ENCODE peak calls at places on chromosomes 5 and 9, in seven cellular contexts. C, L, X, T, R, G and E are unnamed samples.
A peak's percentile ranks its signal among the peaks of the same experiment; 100 is the strongest.

GRCh38 chr5:45411971-45412612 is 284.1 kb downstream of the HCN1 start:
- DNase-seq in C (no peak), G (no peak), L (no peak), R (peak; percentile 17), T (no peak), X (no peak), E (no peak)

GRCh38 chr5:42799241-42799608 is 12.5 kb downstream of the SELENOP start:
- DNase-seq in X (no peak), L (no peak), R (no peak), T (no peak), C (no peak), G (no peak), E (no peak)

GRCh38 chr5:124745367-124746251 is 830 bp downstream of the ZNF608 start:
- DNase-seq in X (no peak), T (no peak), L (peak; percentile 14), R (peak; percentile 28), C (no peak), G (no peak), E (no peak)

GRCh38 chr5:36965179-36965578 is 88.6 kb downstream of the NIPBL start:
- DNase-seq in T (no peak), R (no peak), G (no peak), C (no peak), L (no peak), X (no peak), E (no peak)

GRCh38 chr5:7320641-7321170 is 75.2 kb upstream of the ADCY2 start:
- DNase-seq in L (no peak), R (no peak), C (no peak), G (no peak), T (no peak), X (no peak), E (no peak)

GRCh38 chr5:118723021-118723338 is 265.4 kb downstream of the DTWD2 start:
- DNase-seq in G (no peak), R (no peak), X (no peak), T (no peak), L (no peak), C (no peak), E (no peak)

GRCh38 chr9:20356392-20357206 is 265.7 kb downstream of the MLLT3 start:
- DNase-seq in X (peak; percentile 34), T (no peak), C (peak; percentile 81), L (peak; percentile 73), G (peak; percentile 53), R (peak; percentile 87), E (peak; percentile 80)

GRCh38 chr5:111892949-111893348 is 136.0 kb upstream of the NREP start:
- DNase-seq in C (no peak), G (no peak), X (no peak), T (no peak), L (no peak), R (no peak), E (no peak)

GRCh38 chr5:14728109-14728938 is 63.8 kb downstream of the OTULIN start:
- DNase-seq in C (no peak), G (peak; percentile 81), T (no peak), L (no peak), X (no peak), R (peak; percentile 78), E (no peak)

GRCh38 chr5:151699071-151699901 is 12.6 kb upstream of the SPARC start:
- DNase-seq in G (no peak), L (no peak), X (no peak), C (peak; percentile 88), R (peak; percentile 91), T (peak; percentile 94), E (peak; percentile 91)

GRCh38 chr9:36049408-36049807 is 12.7 kb downstream of the RECK start:
- DNase-seq in G (no peak), L (no peak), C (no peak), T (no peak), X (no peak), R (no peak), E (no peak)

GRCh38 chr5:1772634-1773033 is 27.0 kb downstream of the MRPL36 start:
- DNase-seq in R (peak; percentile 38), L (peak; percentile 51), T (no peak), C (peak; percentile 15), X (no peak), G (no peak), E (no peak)

GRCh38 chr9:100731557-100731956 is 153.7 kb downstream of the CAVIN4 start:
- DNase-seq in L (no peak), C (no peak), G (no peak), T (no peak), R (no peak), X (no peak), E (no peak)

GRCh38 chr5:156330141-156330870 is 3.3 kb downstream of the SGCD start:
- DNase-seq in C (no peak), X (no peak), T (no peak), L (no peak), R (no peak), G (no peak), E (no peak)

GRCh38 chr5:64929833-64930232 is 161.1 kb downstream of the CWC27 start:
- DNase-seq in L (no peak), G (no peak), C (no peak), T (no peak), X (no peak), R (no peak), E (no peak)

GRCh38 chr9:121892706-121893105 is 200.4 kb downstream of the TTLL11 start:
- DNase-seq in T (no peak), C (no peak), G (no peak), X (no peak), R (no peak), L (no peak), E (no peak)

GRCh38 chr5:36252722-36253340 is 11.1 kb upstream of the NADK2 start:
- DNase-seq in T (no peak), X (no peak), R (no peak), L (no peak), C (no peak), G (no peak), E (no peak)

GRCh38 chr5:112417931-112418358 is 1.1 kb downstream of the EPB41L4A start:
- DNase-seq in T (no peak), X (no peak), R (peak; percentile 51), C (no peak), G (peak; percentile 52), L (no peak), E (peak; percentile 21)

GRCh38 chr5:110751902-110752762 is 13.3 kb downstream of the SLC25A46 start:
- DNase-seq in L (no peak), R (no peak), X (no peak), T (no peak), G (no peak), C (no peak), E (no peak)

GRCh38 chr9:112367465-112367864 is 12.4 kb upstream of the HSDL2 start:
- DNase-seq in T (no peak), C (no peak), X (no peak), R (no peak), L (no peak), G (no peak), E (no peak)
- H3K9me3 ChIP-seq in T (no peaks in the 10 kb centered on the region), C (no peaks in the 10 kb centered on the region), X (no peaks in the 10 kb centered on the region), R (no peaks in the 10 kb centered on the region), L (no peaks in the 10 kb centered on the region), G (no peaks in the 10 kb centered on the region), E (no peaks in the 10 kb centered on the region)

GRCh38 chr9:129108805-129109370 is 1.7 kb downstream of the CRAT start:
- DNase-seq in T (no peak), R (no peak), C (no peak), X (no peak), L (no peak), G (peak; percentile 56), E (peak; percentile 53)
- TF ChIP-seq CTCF in T (no peak), R (no peak), C (no peak), X (no peak), L (no peak), G (no peak), E (no peak)

GRCh38 chr5:141155540-141156374 is 5.9 kb downstream of the PCDHB6 start:
- DNase-seq in G (no peak), T (no peak), X (no peak), L (no peak), C (no peak), R (no peak), E (no peak)
- H3K9me3 ChIP-seq in G (no peaks in the 10 kb centered on the region), T (peaks cover 14% of the 10 kb centered on the region), X (no peaks in the 10 kb centered on the region), L (no peaks in the 10 kb centered on the region), C (peaks cover 43% of the 10 kb centered on the region), R (peaks cover 10% of the 10 kb centered on the region), E (peaks cover 53% of the 10 kb centered on the region)

DNA sequence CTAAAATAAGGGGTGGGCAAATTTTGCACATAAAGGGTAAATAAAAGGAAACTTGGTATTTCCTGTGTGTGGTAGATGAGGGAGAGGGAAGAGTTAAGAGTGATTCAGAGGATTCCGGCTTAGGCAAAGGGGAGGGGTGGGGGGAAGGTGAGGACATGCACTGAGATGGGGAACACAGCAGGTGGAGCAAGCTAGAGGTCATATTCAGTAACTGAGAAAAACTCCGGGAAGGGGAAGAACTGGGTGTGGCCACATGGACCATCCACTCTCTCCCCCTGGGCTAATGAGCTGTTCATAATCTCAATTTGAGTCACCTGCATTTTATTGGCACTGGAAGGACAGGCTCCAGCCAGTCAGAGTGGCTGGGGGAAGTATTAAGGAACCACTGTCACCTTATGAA is 45.1 kb upstream of the UGCG start:
- DNase-seq in R (peak; percentile 50), T (no peak), L (peak; percentile 34), G (no peak), X (no peak), C (no peak), E (no peak)
- TF ChIP-seq CTCF in R (no peak), T (no peak), L (no peak), G (no peak), X (no peak), C (no peak), E (no peak)

GRCh38 chr5:3107118-3107517 is 355.6 kb upstream of the IRX2 start:
- DNase-seq in L (no peak), R (no peak), X (no peak), C (no peak), T (no peak), G (no peak), E (no peak)
- H3K9me3 ChIP-seq in L (no peaks in the 10 kb centered on the region), R (no peaks in the 10 kb centered on the region), X (no peaks in the 10 kb centered on the region), C (no peaks in the 10 kb centered on the region), T (no peaks in the 10 kb centered on the region), G (no peaks in the 10 kb centered on the region), E (no peaks in the 10 kb centered on the region)

GRCh38 chr9:105447386-105447813 is 434 bp upstream of the FSD1L start:
- DNase-seq in L (peak; percentile 39), C (no peak), X (no peak), G (no peak), T (no peak), R (no peak), E (no peak)

GRCh38 chr9:105445203-105445881 is 2.5 kb upstream of the FSD1L start:
- DNase-seq in G (no peak), R (no peak), C (no peak), L (no peak), T (no peak), X (no peak), E (no peak)

GRCh38 chr9:105449081-105449480 is 1.2 kb downstream of the FSD1L start:
- DNase-seq in T (no peak), L (no peak), R (no peak), G (no peak), C (no peak), X (no peak), E (no peak)

GRCh38 chr9:105444130-105444529 is 3.7 kb upstream of the FSD1L start:
- DNase-seq in T (no peak), G (no peak), X (no peak), C (no peak), L (no peak), R (no peak), E (no peak)

GRCh38 chr9:105447814-105448812 is at the start of gene FSD1L:
- DNase-seq in T (no peak), G (peak; percentile 96), C (peak; percentile 97), X (peak; percentile 61), R (peak; percentile 97), L (peak; percentile 99), E (peak; percentile 91)
- TF ChIP-seq CTCF in T (no peak), G (no peak), C (no peak), X (no peak), R (peak; percentile 20), L (peak; percentile 91), E (peak; percentile 37)